ENCODE peak calls at places on chromosomes 16 and 17, in ten cellular contexts. One of them, this sample, is unnamed.

GRCh38 chr16:6095414-6095813 is 997.8 kb upstream of the EEF2KMT start:
- DNase-seq in lung: no peak
- DNase-seq in heart right ventricle: no peak
- DNase-seq in cardiac muscle cell: peak
- DNase-seq in GM13976: no peak
- DNase-seq in HTR-8/SVneo: no peak
- DNase-seq in stimulated activated CD8-positive, alpha-beta memory T cell treated with anti-CD3 and anti-CD28 coated beads, Interleukin-15, amount 100 ng/mL, for 1 hour: no peak
- DNase-seq in stimulated activated CD4-positive, alpha-beta T cell treated with anti-CD3 and anti-CD28 coated beads, TNF-alpha, amount 100 ng/mL, for 24 hours: no peak
- DNase-seq in coronary artery: no peak
- DNase-seq in foreskin fibroblast: no peak
- DNase-seq in this sample: no peak

GRCh38 chr17:12985431-12986285 is 32.2 kb downstream of the ELAC2 start:
- DNase-seq in lung: no peak
- DNase-seq in heart right ventricle: no peak
- DNase-seq in cardiac muscle cell: peak
- DNase-seq in GM13976: no peak
- DNase-seq in HTR-8/SVneo: no peak
- DNase-seq in stimulated activated CD8-positive, alpha-beta memory T cell treated with anti-CD3 and anti-CD28 coated beads, Interleukin-15, amount 100 ng/mL, for 1 hour: no peak
- DNase-seq in stimulated activated CD4-positive, alpha-beta T cell treated with anti-CD3 and anti-CD28 coated beads, TNF-alpha, amount 100 ng/mL, for 24 hours: no peak
- DNase-seq in coronary artery: no peak
- DNase-seq in foreskin fibroblast: peak
- DNase-seq in this sample: no peak

GRCh38 chr17:20966869-20967268 is 75.9 kb downstream of the USP22 start:
- DNase-seq in lung: peak
- DNase-seq in heart right ventricle: no peak
- DNase-seq in cardiac muscle cell: no peak
- DNase-seq in GM13976: peak
- DNase-seq in HTR-8/SVneo: no peak
- DNase-seq in stimulated activated CD8-positive, alpha-beta memory T cell treated with anti-CD3 and anti-CD28 coated beads, Interleukin-15, amount 100 ng/mL, for 1 hour: no peak
- DNase-seq in stimulated activated CD4-positive, alpha-beta T cell treated with anti-CD3 and anti-CD28 coated beads, TNF-alpha, amount 100 ng/mL, for 24 hours: no peak
- DNase-seq in coronary artery: no peak
- DNase-seq in foreskin fibroblast: no peak
- DNase-seq in this sample: no peak

GRCh38 chr17:75078097-75079022 is 9.4 kb upstream of the SLC16A5 start:
- DNase-seq in lung: peak
- DNase-seq in heart right ventricle: no peak
- DNase-seq in cardiac muscle cell: no peak
- DNase-seq in GM13976: peak
- DNase-seq in HTR-8/SVneo: peak
- DNase-seq in stimulated activated CD8-positive, alpha-beta memory T cell treated with anti-CD3 and anti-CD28 coated beads, Interleukin-15, amount 100 ng/mL, for 1 hour: no peak
- DNase-seq in stimulated activated CD4-positive, alpha-beta T cell treated with anti-CD3 and anti-CD28 coated beads, TNF-alpha, amount 100 ng/mL, for 24 hours: no peak
- DNase-seq in coronary artery: no peak
- DNase-seq in foreskin fibroblast: peak
- DNase-seq in this sample: no peak

GRCh38 chr17:73205326-73205980 is 12.6 kb downstream of the COG1 start:
- DNase-seq in lung: no peak
- DNase-seq in heart right ventricle: no peak
- DNase-seq in cardiac muscle cell: no peak
- DNase-seq in GM13976: no peak
- DNase-seq in HTR-8/SVneo: no peak
- DNase-seq in stimulated activated CD8-positive, alpha-beta memory T cell treated with anti-CD3 and anti-CD28 coated beads, Interleukin-15, amount 100 ng/mL, for 1 hour: no peak
- DNase-seq in stimulated activated CD4-positive, alpha-beta T cell treated with anti-CD3 and anti-CD28 coated beads, TNF-alpha, amount 100 ng/mL, for 24 hours: no peak
- DNase-seq in coronary artery: no peak
- DNase-seq in foreskin fibroblast: no peak
- DNase-seq in this sample: no peak

GRCh38 chr16:27439273-27440018 is 37.5 kb downstream of the IL21R start:
- DNase-seq in lung: no peak
- DNase-seq in heart right ventricle: no peak
- DNase-seq in cardiac muscle cell: no peak
- DNase-seq in GM13976: no peak
- DNase-seq in HTR-8/SVneo: no peak
- DNase-seq in stimulated activated CD8-positive, alpha-beta memory T cell treated with anti-CD3 and anti-CD28 coated beads, Interleukin-15, amount 100 ng/mL, for 1 hour: no peak
- DNase-seq in stimulated activated CD4-positive, alpha-beta T cell treated with anti-CD3 and anti-CD28 coated beads, TNF-alpha, amount 100 ng/mL, for 24 hours: no peak
- DNase-seq in coronary artery: peak
- DNase-seq in foreskin fibroblast: no peak
- DNase-seq in this sample: peak

GRCh38 chr16:27230562-27230991 is 27.3 kb downstream of the KDM8 start:
- DNase-seq in lung: no peak
- DNase-seq in heart right ventricle: no peak
- DNase-seq in cardiac muscle cell: peak
- DNase-seq in GM13976: no peak
- DNase-seq in HTR-8/SVneo: no peak
- DNase-seq in stimulated activated CD8-positive, alpha-beta memory T cell treated with anti-CD3 and anti-CD28 coated beads, Interleukin-15, amount 100 ng/mL, for 1 hour: peak
- DNase-seq in stimulated activated CD4-positive, alpha-beta T cell treated with anti-CD3 and anti-CD28 coated beads, TNF-alpha, amount 100 ng/mL, for 24 hours: peak
- DNase-seq in coronary artery: no peak
- DNase-seq in foreskin fibroblast: no peak
- DNase-seq in this sample: peak

GRCh38 chr17:78879679-78880186 is 23.3 kb downstream of the CEP295NL start:
- DNase-seq in lung: peak
- DNase-seq in heart right ventricle: peak
- DNase-seq in cardiac muscle cell: no peak
- DNase-seq in GM13976: no peak
- DNase-seq in HTR-8/SVneo: no peak
- DNase-seq in stimulated activated CD8-positive, alpha-beta memory T cell treated with anti-CD3 and anti-CD28 coated beads, Interleukin-15, amount 100 ng/mL, for 1 hour: no peak
- DNase-seq in stimulated activated CD4-positive, alpha-beta T cell treated with anti-CD3 and anti-CD28 coated beads, TNF-alpha, amount 100 ng/mL, for 24 hours: peak
- DNase-seq in coronary artery: peak
- DNase-seq in foreskin fibroblast: peak
- DNase-seq in this sample: peak

GRCh38 chr16:19175492-19176262 is 7.6 kb downstream of the SYT17 start:
- DNase-seq in lung: no peak
- DNase-seq in heart right ventricle: no peak
- DNase-seq in cardiac muscle cell: no peak
- DNase-seq in GM13976: no peak
- DNase-seq in HTR-8/SVneo: no peak
- DNase-seq in stimulated activated CD8-positive, alpha-beta memory T cell treated with anti-CD3 and anti-CD28 coated beads, Interleukin-15, amount 100 ng/mL, for 1 hour: no peak
- DNase-seq in stimulated activated CD4-positive, alpha-beta T cell treated with anti-CD3 and anti-CD28 coated beads, TNF-alpha, amount 100 ng/mL, for 24 hours: no peak
- DNase-seq in coronary artery: no peak
- DNase-seq in foreskin fibroblast: peak
- DNase-seq in this sample: no peak

GRCh38 chr16:78443300-78443604 is 343.8 kb downstream of the WWOX start:
- DNase-seq in lung: no peak
- DNase-seq in heart right ventricle: no peak
- DNase-seq in cardiac muscle cell: no peak
- DNase-seq in GM13976: no peak
- DNase-seq in HTR-8/SVneo: no peak
- DNase-seq in stimulated activated CD8-positive, alpha-beta memory T cell treated with anti-CD3 and anti-CD28 coated beads, Interleukin-15, amount 100 ng/mL, for 1 hour: no peak
- DNase-seq in stimulated activated CD4-positive, alpha-beta T cell treated with anti-CD3 and anti-CD28 coated beads, TNF-alpha, amount 100 ng/mL, for 24 hours: no peak
- DNase-seq in coronary artery: no peak
- DNase-seq in foreskin fibroblast: no peak
- DNase-seq in this sample: no peak

GRCh38 chr17:72502111-72502939 is 381.5 kb downstream of the SOX9 start:
- DNase-seq in lung: no peak
- DNase-seq in heart right ventricle: no peak
- DNase-seq in cardiac muscle cell: no peak
- DNase-seq in GM13976: no peak
- DNase-seq in HTR-8/SVneo: no peak
- DNase-seq in stimulated activated CD8-positive, alpha-beta memory T cell treated with anti-CD3 and anti-CD28 coated beads, Interleukin-15, amount 100 ng/mL, for 1 hour: no peak
- DNase-seq in stimulated activated CD4-positive, alpha-beta T cell treated with anti-CD3 and anti-CD28 coated beads, TNF-alpha, amount 100 ng/mL, for 24 hours: no peak
- DNase-seq in coronary artery: no peak
- DNase-seq in foreskin fibroblast: peak
- DNase-seq in this sample: peak

GRCh38 chr17:34154916-34155730 is 100.0 kb upstream of the CCL2 start:
- DNase-seq in lung: no peak
- DNase-seq in heart right ventricle: no peak
- DNase-seq in cardiac muscle cell: no peak
- DNase-seq in GM13976: no peak
- DNase-seq in HTR-8/SVneo: no peak
- DNase-seq in stimulated activated CD8-positive, alpha-beta memory T cell treated with anti-CD3 and anti-CD28 coated beads, Interleukin-15, amount 100 ng/mL, for 1 hour: no peak
- DNase-seq in stimulated activated CD4-positive, alpha-beta T cell treated with anti-CD3 and anti-CD28 coated beads, TNF-alpha, amount 100 ng/mL, for 24 hours: no peak
- DNase-seq in coronary artery: no peak
- DNase-seq in foreskin fibroblast: no peak
- DNase-seq in this sample: no peak

GRCh38 chr17:44931376-44931775 is 16.1 kb upstream of the GFAP start:
- DNase-seq in lung: no peak
- DNase-seq in heart right ventricle: no peak
- DNase-seq in cardiac muscle cell: no peak
- DNase-seq in GM13976: no peak
- DNase-seq in HTR-8/SVneo: no peak
- DNase-seq in stimulated activated CD8-positive, alpha-beta memory T cell treated with anti-CD3 and anti-CD28 coated beads, Interleukin-15, amount 100 ng/mL, for 1 hour: no peak
- DNase-seq in stimulated activated CD4-positive, alpha-beta T cell treated with anti-CD3 and anti-CD28 coated beads, TNF-alpha, amount 100 ng/mL, for 24 hours: no peak
- DNase-seq in coronary artery: no peak
- DNase-seq in foreskin fibroblast: no peak
- DNase-seq in this sample: no peak

GRCh38 chr17:47611372-47612350 is 38.1 kb upstream of the KPNB1 start:
- DNase-seq in lung: no peak
- DNase-seq in heart right ventricle: no peak
- DNase-seq in cardiac muscle cell: no peak
- DNase-seq in GM13976: no peak
- DNase-seq in HTR-8/SVneo: no peak
- DNase-seq in stimulated activated CD8-positive, alpha-beta memory T cell treated with anti-CD3 and anti-CD28 coated beads, Interleukin-15, amount 100 ng/mL, for 1 hour: no peak
- DNase-seq in stimulated activated CD4-positive, alpha-beta T cell treated with anti-CD3 and anti-CD28 coated beads, TNF-alpha, amount 100 ng/mL, for 24 hours: no peak
- DNase-seq in coronary artery: no peak
- DNase-seq in foreskin fibroblast: peak
- DNase-seq in this sample: no peak

GRCh38 chr17:29733151-29733550 is 110.4 kb upstream of the CORO6 start:
- DNase-seq in lung: no peak
- DNase-seq in heart right ventricle: no peak
- DNase-seq in cardiac muscle cell: no peak
- DNase-seq in GM13976: no peak
- DNase-seq in HTR-8/SVneo: no peak
- DNase-seq in stimulated activated CD8-positive, alpha-beta memory T cell treated with anti-CD3 and anti-CD28 coated beads, Interleukin-15, amount 100 ng/mL, for 1 hour: no peak
- DNase-seq in stimulated activated CD4-positive, alpha-beta T cell treated with anti-CD3 and anti-CD28 coated beads, TNF-alpha, amount 100 ng/mL, for 24 hours: no peak
- DNase-seq in coronary artery: no peak
- DNase-seq in foreskin fibroblast: peak
- DNase-seq in this sample: no peak

This sample was measured in left cardiac atrium.